ENCODE peak calls at places on chromosomes 7 and 10, in five cellular contexts. L, V, J, I and M are unnamed samples.

GRCh38 chr10:5043716-5044115 is 40.1 kb upstream of the AKR1C2 start:
- DNase-seq in L (peak), V (peak), J (no peak), I (no peak), M (peak)

GRCh38 chr7:129266181-129266580 is 41.4 kb downstream of the AHCYL2 start:
- DNase-seq in L (no peak), V (no peak), J (no peak), I (no peak), M (no peak)

GRCh38 chr10:23063387-23064287 is 31.7 kb upstream of the MSRB2 start:
- DNase-seq in L (peak), V (peak), J (no peak), I (no peak), M (peak)

GRCh38 chr10:80684217-80684616 is 146.5 kb downstream of the SH2D4B start:
- DNase-seq in L (no peak), V (no peak), J (no peak), I (no peak), M (peak)

GRCh38 chr7:34165927-34166550 is 260.7 kb downstream of the BMPER start:
- DNase-seq in L (peak), V (no peak), J (no peak), I (no peak), M (peak)

GRCh38 chr10:47187592-47187991 is 112.4 kb upstream of the GDF10 start:
- DNase-seq in L (no peak), V (peak), J (no peak), I (no peak), M (no peak)

GRCh38 chr7:110224643-110225042 is 866.3 kb upstream of the LRRN3 start:
- DNase-seq in L (no peak), V (no peak), J (no peak), I (no peak), M (no peak)

GRCh38 chr7:33744293-33744692 is 161.0 kb upstream of the BMPER start:
- DNase-seq in L (no peak), V (no peak), J (no peak), I (no peak), M (peak)

GRCh38 chr7:74288034-74288881 is 949 bp upstream of the CLIP2 start:
- DNase-seq in L (peak), V (no peak), J (no peak), I (no peak), M (no peak)

GRCh38 chr10:78715435-78715834 is 353.3 kb upstream of the ZMIZ1 start:
- DNase-seq in L (no peak), V (no peak), J (no peak), I (no peak), M (no peak)

GRCh38 chr10:69959911-69960310 is 92.7 kb upstream of the MACROH2A2 start:
- DNase-seq in L (no peak), V (no peak), J (no peak), I (no peak), M (no peak)

GRCh38 chr7:101996131-101996691 is 178.8 kb downstream of the CUX1 start:
- DNase-seq in L (no peak), V (no peak), J (no peak), I (no peak), M (no peak)

GRCh38 chr7:26155531-26156375 is 3.8 kb downstream of the NFE2L3 start:
- DNase-seq in L (peak), V (no peak), J (no peak), I (no peak), M (peak)
- H3K4me3 ChIP-seq in L (peak), V (no peak), J (peak), I (no peak), M (peak)

GRCh38 chr7:133669061-133669455 is 416.2 kb downstream of the EXOC4 start:
- DNase-seq in L (no peak), V (no peak), J (no peak), I (no peak), M (no peak)
- TF ChIP-seq CTCF in L (no peak), V (no peak), J (no peak), I (no peak), M (no peak)

GRCh38 chr7:5692112-5692844 is 89.2 kb downstream of the RNF216 start:
- DNase-seq in L (peak), V (peak), J (peak), I (peak), M (peak)
- H3K4me3 ChIP-seq in L (peak), V (no peak), J (peak), I (no peak), M (peak)

GRCh38 chr7:1798191-1798590 is 128.1 kb downstream of the ELFN1 start:
- DNase-seq in L (no peak), V (no peak), J (no peak), I (no peak), M (no peak)

GRCh38 chr7:1800876-1801275 is 130.8 kb downstream of the ELFN1 start:
- DNase-seq in L (peak), V (no peak), J (no peak), I (no peak), M (peak)

DNA sequence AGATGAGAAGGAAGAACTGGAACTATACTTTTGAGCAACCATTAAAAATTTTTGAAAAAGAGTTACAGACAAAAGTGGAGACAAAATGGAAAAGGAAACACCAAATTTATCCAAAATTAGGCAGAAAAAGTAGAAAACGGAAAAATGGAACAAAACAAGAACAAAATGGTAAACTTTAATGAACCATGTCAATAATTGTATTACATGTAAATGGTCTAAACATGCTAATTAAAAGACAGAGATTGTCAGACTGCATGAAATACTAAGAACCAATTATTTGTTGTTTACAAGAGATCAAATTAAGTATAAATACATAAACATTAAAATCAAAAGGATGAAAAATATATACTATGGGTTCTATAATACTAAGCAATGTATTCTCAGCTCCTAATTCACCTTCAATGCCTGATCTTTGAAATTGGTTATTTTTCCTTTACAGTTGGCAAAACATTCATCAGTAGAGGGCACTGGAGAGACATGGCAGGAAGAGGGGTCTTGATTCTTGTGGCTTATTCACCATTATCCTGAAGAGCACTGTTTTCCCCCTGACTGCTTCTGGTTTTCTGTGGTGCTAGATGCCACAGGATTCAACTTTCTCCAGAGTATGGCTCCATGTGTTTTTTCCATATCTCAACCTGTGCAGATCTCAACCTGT is 124.9 kb downstream of the ELFN1 start:
- DNase-seq in L (no peak), V (no peak), J (no peak), I (no peak), M (no peak)
- TF ChIP-seq CTCF in L (no peak), V (no peak), J (no peak), I (no peak), M (peak)

GRCh38 chr10:72175166-72175565 is 40.6 kb upstream of the ANAPC16 start:
- DNase-seq in L (peak), V (no peak), J (no peak), I (no peak), M (peak)
- H3K4me3 ChIP-seq in L (no peak), V (no peak), J (no peak), I (no peak), M (no peak)

GRCh38 chr7:114504586-114504985 is 90.0 kb downstream of the FOXP2 start:
- DNase-seq in L (peak), V (no peak), J (no peak), I (no peak), M (no peak)

GRCh38 chr7:114502454-114503254 is 88.0 kb downstream of the FOXP2 start:
- DNase-seq in L (peak), V (no peak), J (no peak), I (no peak), M (peak)

GRCh38 chr7:114508096-114508495 is 93.5 kb downstream of the FOXP2 start:
- DNase-seq in L (peak), V (no peak), J (no peak), I (no peak), M (peak)
- TF ChIP-seq CTCF in L (no peak), V (no peak), J (no peak), I (no peak), M (no peak)

GRCh38 chr7:130901209-130901783 is 167.3 kb upstream of the KLF14 start:
- DNase-seq in L (peak), V (peak), J (peak), I (no peak), M (peak)

GRCh38 chr7:130899638-130900401 is 165.8 kb upstream of the KLF14 start:
- DNase-seq in L (no peak), V (no peak), J (no peak), I (no peak), M (no peak)

GRCh38 chr7:130902755-130903357 is 168.8 kb upstream of the KLF14 start:
- DNase-seq in L (no peak), V (no peak), J (no peak), I (no peak), M (no peak)

GRCh38 chr7:130899071-130899451 is 165.1 kb upstream of the KLF14 start:
- DNase-seq in L (no peak), V (no peak), J (no peak), I (no peak), M (no peak)

GRCh38 chr7:130900471-130901076 is 166.6 kb upstream of the KLF14 start:
- DNase-seq in L (no peak), V (no peak), J (no peak), I (no peak), M (no peak)
- H3K4me3 ChIP-seq in L (no peak), V (no peak), J (no peak), I (no peak), M (no peak)